ENCODE peak calls at places on chromosomes 3 and 15, in five cellular contexts. One of them, this sample, is unnamed.

GRCh38 chr15:78051622-78052405 is 25.7 kb downstream of the TBC1D2B start:
- DNase-seq in NT2/D1: no peak
- DNase-seq in H1: no peak
- DNase-seq in GM12878: no peak
- DNase-seq in HepG2: no peak
- DNase-seq in this sample: no peak

GRCh38 chr3:32842531-32842931 is 24.7 kb downstream of the TRIM71 start:
- DNase-seq in HepG2: no peak
- DNase-seq in GM12878: peak
- DNase-seq in NT2/D1: no peak
- DNase-seq in H1: no peak
- DNase-seq in this sample: no peak

GRCh38 chr15:32994810-32995424 is 199.6 kb downstream of the FMN1 start:
- DNase-seq in HepG2: peak
- DNase-seq in GM12878: no peak
- DNase-seq in H1: no peak
- DNase-seq in NT2/D1: no peak
- DNase-seq in this sample: peak

GRCh38 chr3:106683931-106684330 is 693.3 kb upstream of the CCDC54 start:
- DNase-seq in HepG2: no peak
- DNase-seq in GM12878: no peak
- DNase-seq in NT2/D1: no peak
- DNase-seq in H1: no peak
- DNase-seq in this sample: no peak

GRCh38 chr15:58453931-58454793 is 22.4 kb downstream of the LIPC start:
- DNase-seq in H1: no peak
- DNase-seq in HepG2: no peak
- DNase-seq in NT2/D1: no peak
- DNase-seq in GM12878: no peak
- DNase-seq in this sample: no peak

GRCh38 chr3:71650372-71650771 is 66.8 kb upstream of the FOXP1 start:
- DNase-seq in NT2/D1: no peak
- DNase-seq in HepG2: no peak
- DNase-seq in GM12878: no peak
- DNase-seq in H1: no peak
- DNase-seq in this sample: no peak

GRCh38 chr3:129058441-129059194 is 2.0 kb upstream of the GP9 start:
- DNase-seq in H1: no peak
- DNase-seq in NT2/D1: no peak
- DNase-seq in HepG2: no peak
- DNase-seq in GM12878: peak
- DNase-seq in this sample: no peak

GRCh38 chr3:112640864-112641751 is at the start of gene CCDC80:
- DNase-seq in H1: no peak
- DNase-seq in NT2/D1: no peak
- DNase-seq in HepG2: no peak
- DNase-seq in GM12878: no peak
- DNase-seq in this sample: peak

GRCh38 chr3:41653575-41654239 is 308.2 kb downstream of the ULK4 start:
- DNase-seq in H1: no peak
- DNase-seq in GM12878: no peak
- DNase-seq in NT2/D1: no peak
- DNase-seq in HepG2: no peak
- DNase-seq in this sample: no peak

GRCh38 chr3:49399467-49399866 is 12.3 kb downstream of the RHOA start:
- DNase-seq in GM12878: no peak
- DNase-seq in H1: no peak
- DNase-seq in NT2/D1: no peak
- DNase-seq in HepG2: no peak
- DNase-seq in this sample: no peak

GRCh38 chr15:79682285-79682684 is 214.5 kb downstream of the MTHFS start:
- DNase-seq in H1: no peak
- DNase-seq in NT2/D1: no peak
- DNase-seq in GM12878: no peak
- DNase-seq in HepG2: no peak
- DNase-seq in this sample: no peak

GRCh38 chr3:75101329-75102147 is 487.1 kb upstream of the CNTN3 start:
- DNase-seq in H1: peak
- DNase-seq in HepG2: no peak
- DNase-seq in GM12878: no peak
- DNase-seq in NT2/D1: peak
- DNase-seq in this sample: no peak

GRCh38 chr3:13688034-13688433 is 139.1 kb downstream of the FBLN2 start:
- DNase-seq in HepG2: no peak
- DNase-seq in NT2/D1: no peak
- DNase-seq in GM12878: no peak
- DNase-seq in H1: no peak
- DNase-seq in this sample: no peak

GRCh38 chr3:129947916-129948315 is 26.6 kb upstream of the TRH start:
- DNase-seq in HepG2: no peak
- DNase-seq in NT2/D1: no peak
- DNase-seq in GM12878: no peak
- DNase-seq in H1: no peak
- DNase-seq in this sample: no peak

GRCh38 chr3:18438586-18438985 is 13.4 kb upstream of the SATB1 start:
- DNase-seq in NT2/D1: no peak
- DNase-seq in H1: no peak
- DNase-seq in HepG2: no peak
- DNase-seq in GM12878: no peak
- DNase-seq in this sample: no peak

GRCh38 chr3:13400114-13400696 is 19.9 kb downstream of the NUP210 start:
- DNase-seq in GM12878: no peak
- DNase-seq in NT2/D1: no peak
- DNase-seq in H1: no peak
- DNase-seq in HepG2: no peak
- DNase-seq in this sample: no peak

GRCh38 chr15:81939604-81940440 is 106.0 kb downstream of the MEX3B start:
- DNase-seq in HepG2: peak
- DNase-seq in GM12878: no peak
- DNase-seq in NT2/D1: peak
- DNase-seq in H1: peak
- DNase-seq in this sample: peak

GRCh38 chr3:42640129-42640528 is 13.4 kb upstream of the ZBTB47 start:
- DNase-seq in HepG2: no peak
- DNase-seq in H1: no peak
- DNase-seq in NT2/D1: no peak
- DNase-seq in GM12878: no peak
- DNase-seq in this sample: no peak

GRCh38 chr3:164673738-164674137 is 404.6 kb downstream of the SI start:
- DNase-seq in H1: no peak
- DNase-seq in HepG2: peak
- DNase-seq in GM12878: no peak
- DNase-seq in NT2/D1: no peak
- DNase-seq in this sample: no peak

GRCh38 chr3:50342818-50343633 is 2.4 kb upstream of the RASSF1 start:
- DNase-seq in H1: no peak
- DNase-seq in NT2/D1: no peak
- DNase-seq in GM12878: no peak
- DNase-seq in HepG2: no peak
- DNase-seq in this sample: no peak

GRCh38 chr3:10026084-10026890 is at the start of gene FANCD2:
- DNase-seq in HepG2: peak
- DNase-seq in H1: peak
- DNase-seq in GM12878: peak
- DNase-seq in NT2/D1: peak
- DNase-seq in this sample: peak

GRCh38 chr3:126464997-126465396 is 10.7 kb downstream of the ZXDC start:
- DNase-seq in HepG2: no peak
- DNase-seq in NT2/D1: no peak
- DNase-seq in H1: no peak
- DNase-seq in GM12878: no peak
- DNase-seq in this sample: no peak

GRCh38 chr3:149163066-149163465 is 33.6 kb downstream of the HPS3 start:
- DNase-seq in NT2/D1: no peak
- DNase-seq in H1: no peak
- DNase-seq in HepG2: no peak
- DNase-seq in GM12878: no peak
- DNase-seq in this sample: no peak

GRCh38 chr3:184740509-184741258 is 28.8 kb upstream of the MAGEF1 start:
- DNase-seq in GM12878: no peak
- DNase-seq in HepG2: no peak
- DNase-seq in H1: no peak
- DNase-seq in NT2/D1: no peak
- DNase-seq in this sample: no peak

GRCh38 chr3:46031269-46031668 is 4.0 kb upstream of the XCR1 start:
- DNase-seq in H1: no peak
- DNase-seq in GM12878: no peak
- DNase-seq in HepG2: no peak
- DNase-seq in NT2/D1: no peak
- DNase-seq in this sample: no peak

GRCh38 chr15:92884813-92885461 is 15.2 kb upstream of the CHD2 start:
- DNase-seq in H1: no peak
- DNase-seq in GM12878: no peak
- DNase-seq in HepG2: no peak
- DNase-seq in NT2/D1: no peak
- DNase-seq in this sample: no peak

GRCh38 chr3:100030346-100030745 is 84.0 kb downstream of the FILIP1L start:
- DNase-seq in NT2/D1: no peak
- DNase-seq in HepG2: no peak
- DNase-seq in GM12878: no peak
- DNase-seq in H1: no peak
- DNase-seq in this sample: no peak
- TF ChIP-seq SUZ12 in NT2/D1: no peak
- TF ChIP-seq SUZ12 in HepG2: no peak
- TF ChIP-seq SUZ12 in GM12878: no peak
- TF ChIP-seq SUZ12 in H1: no peak
- TF ChIP-seq SUZ12 in this sample: no peak

GRCh38 chr3:114809668-114810413 is 337.2 kb downstream of the ZBTB20 start:
- DNase-seq in H1: no peak
- DNase-seq in HepG2: peak
- DNase-seq in NT2/D1: no peak
- DNase-seq in GM12878: peak
- DNase-seq in this sample: peak
- TF ChIP-seq SUZ12 in H1: no peak
- TF ChIP-seq SUZ12 in HepG2: no peak
- TF ChIP-seq SUZ12 in NT2/D1: no peak
- TF ChIP-seq SUZ12 in GM12878: no peak
- TF ChIP-seq SUZ12 in this sample: no peak

GRCh38 chr15:41897327-41897726 is 3.5 kb upstream of the SPTBN5 start:
- DNase-seq in GM12878: no peak
- DNase-seq in NT2/D1: no peak
- DNase-seq in HepG2: no peak
- DNase-seq in H1: no peak
- DNase-seq in this sample: no peak

GRCh38 chr15:41904487-41905359 is 10.9 kb upstream of the SPTBN5 start:
- DNase-seq in HepG2: peak
- DNase-seq in GM12878: peak
- DNase-seq in H1: peak
- DNase-seq in NT2/D1: peak
- DNase-seq in this sample: peak

GRCh38 chr15:41903782-41904181 is 9.9 kb upstream of the SPTBN5 start:
- DNase-seq in NT2/D1: no peak
- DNase-seq in GM12878: no peak
- DNase-seq in HepG2: no peak
- DNase-seq in H1: no peak
- DNase-seq in this sample: no peak

GRCh38 chr15:41899854-41900442 is 6.1 kb upstream of the SPTBN5 start:
- DNase-seq in HepG2: no peak
- DNase-seq in H1: no peak
- DNase-seq in GM12878: no peak
- DNase-seq in NT2/D1: no peak
- DNase-seq in this sample: no peak

DNA sequence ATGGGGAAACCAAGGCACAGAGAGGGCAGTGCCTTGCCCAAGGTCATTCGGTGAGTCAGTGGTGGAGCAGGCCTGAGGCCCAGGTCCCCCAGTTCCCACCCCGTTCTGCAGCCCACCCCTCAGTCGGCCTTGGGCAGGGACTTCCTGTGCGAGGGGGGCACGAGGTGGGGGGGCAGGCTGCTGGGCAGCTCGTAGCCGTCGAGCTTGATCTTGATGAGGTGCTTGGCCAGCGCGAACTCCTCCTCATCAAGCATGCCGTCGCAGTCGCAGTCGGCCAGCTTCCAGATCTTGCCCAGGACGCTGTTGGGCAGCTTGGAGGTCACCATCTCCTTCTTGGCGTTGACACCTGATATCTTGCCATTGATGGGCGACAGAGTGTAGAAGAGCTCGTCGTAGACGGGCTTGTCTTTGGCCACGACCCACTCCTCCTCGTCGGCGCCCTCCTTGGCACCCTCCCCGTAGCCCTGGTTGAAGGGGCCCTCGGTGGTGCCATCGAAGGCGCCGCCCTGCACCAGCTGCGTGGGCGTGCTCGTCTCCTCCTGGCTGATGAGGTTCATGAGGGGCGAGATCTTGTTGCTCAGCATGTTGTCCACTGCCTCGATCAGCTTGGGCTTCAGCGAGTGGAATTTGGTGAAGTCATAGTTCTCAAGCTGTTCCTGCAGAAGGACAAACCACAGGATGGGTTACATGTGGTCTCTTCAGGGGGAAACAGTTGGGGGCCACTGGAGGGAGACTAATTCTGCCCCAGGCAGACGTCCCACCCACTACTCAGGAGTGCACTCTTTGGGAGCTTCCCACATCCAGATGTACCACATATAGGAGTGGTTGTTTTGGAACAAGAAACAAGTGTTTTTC is 6.9 kb upstream of the SPTBN5 start:
- DNase-seq in NT2/D1: no peak
- DNase-seq in HepG2: no peak
- DNase-seq in GM12878: no peak
- DNase-seq in H1: no peak
- DNase-seq in this sample: no peak
- TF ChIP-seq SUZ12 in NT2/D1: no peak
- TF ChIP-seq SUZ12 in HepG2: no peak
- TF ChIP-seq SUZ12 in GM12878: no peak
- TF ChIP-seq SUZ12 in H1: no peak
- TF ChIP-seq SUZ12 in this sample: no peak

DNA sequence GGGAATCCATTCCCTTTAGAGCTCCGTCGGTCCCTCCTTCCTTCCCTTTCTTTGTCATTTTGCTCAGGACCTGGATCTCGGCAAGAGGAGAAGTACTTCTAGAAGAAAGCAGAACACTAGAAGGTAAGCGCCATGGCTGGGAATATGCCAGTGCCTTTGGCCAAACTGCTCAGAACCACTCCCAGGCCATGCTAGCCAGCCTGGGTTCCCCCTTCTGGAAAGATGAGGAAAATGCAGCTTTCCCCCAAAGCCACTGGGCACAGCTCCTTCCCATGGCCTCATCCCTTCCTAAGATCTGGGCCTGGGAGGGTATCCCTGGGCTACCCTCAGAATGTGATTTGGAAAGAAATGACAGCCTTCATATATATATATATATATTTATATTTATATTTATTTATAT is 6.3 kb upstream of the ISL2 start:
- DNase-seq in HepG2: peak
- DNase-seq in GM12878: no peak
- DNase-seq in NT2/D1: no peak
- DNase-seq in H1: peak
- DNase-seq in this sample: peak
- TF ChIP-seq SUZ12 in HepG2: no peak
- TF ChIP-seq SUZ12 in GM12878: no peak
- TF ChIP-seq SUZ12 in NT2/D1: no peak
- TF ChIP-seq SUZ12 in H1: no peak
- TF ChIP-seq SUZ12 in this sample: no peak

This sample was measured in HEK293T.